ENCODE peak calls at places on chromosomes 12 and 14, in five cellular contexts. D, V, F, M and I are unnamed samples.

GRCh38 chr12:92938623-92939022 is 9.5 kb upstream of the EEA1 start:
- DNase-seq in D (no peak), V (no peak), F (no peak), M (no peak), I (no peak)

GRCh38 chr12:33605776-33606175 is 166.2 kb upstream of the SYT10 start:
- DNase-seq in D (no peak), V (no peak), F (peak), M (no peak), I (no peak)

GRCh38 chr12:66036317-66036716 is 94.2 kb downstream of the LLPH start:
- DNase-seq in D (no peak), V (peak), F (no peak), M (peak), I (no peak)

GRCh38 chr12:95646781-95647184 is 95.5 kb upstream of the USP44 start:
- DNase-seq in D (no peak), V (no peak), F (no peak), M (no peak), I (peak)

GRCh38 chr14:54094765-54095164 is 138.1 kb upstream of the BMP4 start:
- DNase-seq in D (no peak), V (no peak), F (no peak), M (no peak), I (no peak)

GRCh38 chr14:50835280-50835679 is 4.3 kb upstream of the NIN start:
- DNase-seq in D (no peak), V (no peak), F (no peak), M (no peak), I (no peak)

GRCh38 chr14:100534528-100535286 is 52.5 kb downstream of the BEGAIN start:
- DNase-seq in D (no peak), V (no peak), F (no peak), M (peak), I (no peak)

GRCh38 chr12:3088251-3088650 is 11.1 kb downstream of the TSPAN9 start:
- DNase-seq in D (no peak), V (no peak), F (no peak), M (no peak), I (no peak)

GRCh38 chr12:17369556-17369955 is 720.4 kb downstream of the RERGL start:
- DNase-seq in D (no peak), V (no peak), F (no peak), M (no peak), I (no peak)

GRCh38 chr12:31217356-31218130 is 108.4 kb downstream of the SINHCAF start:
- DNase-seq in D (no peak), V (no peak), F (no peak), M (no peak), I (no peak)

GRCh38 chr12:57939291-57939690 is 2.1 kb upstream of the ATP23 start:
- DNase-seq in D (no peak), V (no peak), F (no peak), M (no peak), I (no peak)

GRCh38 chr12:34393086-34393820 is 371.0 kb downstream of the ALG10 start:
- DNase-seq in D (no peak), V (no peak), F (no peak), M (peak), I (no peak)